ENCODE peak calls at places on chromosomes 12 and 14, in six cellular contexts. One of them, this sample, is unnamed.

GRCh38 chr12:12327802-12328201 is 22.2 kb downstream of the MANSC1 start:
- DNase-seq in ureter: no peak
- DNase-seq in ovary: no peak
- DNase-seq in OCI-LY7: peak; percentile 83
- DNase-seq in IMR-90: peak; percentile 73
- DNase-seq in lower lobe of right lung: no peak
- DNase-seq in this sample: peak; percentile 92

GRCh38 chr12:52020539-52021336 is 14.0 kb downstream of the TAMALIN start:
- DNase-seq in ureter: no peak
- DNase-seq in ovary: peak; percentile 65
- DNase-seq in OCI-LY7: peak; percentile 79
- DNase-seq in IMR-90: peak; percentile 47
- DNase-seq in lower lobe of right lung: no peak
- DNase-seq in this sample: peak; percentile 66

GRCh38 chr14:72883963-72884362 is 9.9 kb downstream of the DPF3 start:
- DNase-seq in ureter: no peak
- DNase-seq in ovary: no peak
- DNase-seq in OCI-LY7: no peak
- DNase-seq in IMR-90: peak; percentile 55
- DNase-seq in lower lobe of right lung: no peak
- DNase-seq in this sample: no peak

GRCh38 chr14:63371033-63371432 is 52.3 kb upstream of the GPHB5 start:
- DNase-seq in ureter: no peak
- DNase-seq in ovary: no peak
- DNase-seq in OCI-LY7: no peak
- DNase-seq in IMR-90: no peak
- DNase-seq in lower lobe of right lung: no peak
- DNase-seq in this sample: no peak

GRCh38 chr14:78902010-78902623 is 731.9 kb downstream of the NRXN3 start:
- DNase-seq in ureter: no peak
- DNase-seq in ovary: no peak
- DNase-seq in OCI-LY7: peak; percentile 27
- DNase-seq in IMR-90: peak; percentile 54
- DNase-seq in lower lobe of right lung: no peak
- DNase-seq in this sample: peak; percentile 76

GRCh38 chr14:88195676-88196075 is 127.4 kb downstream of the KCNK10 start:
- DNase-seq in ureter: no peak
- DNase-seq in ovary: no peak
- DNase-seq in OCI-LY7: no peak
- DNase-seq in IMR-90: no peak
- DNase-seq in lower lobe of right lung: no peak
- DNase-seq in this sample: no peak

GRCh38 chr14:100633406-100633805 is 46.2 kb upstream of the BEGAIN start:
- DNase-seq in ureter: no peak
- DNase-seq in ovary: no peak
- DNase-seq in OCI-LY7: no peak
- DNase-seq in IMR-90: no peak
- DNase-seq in lower lobe of right lung: no peak
- DNase-seq in this sample: no peak

GRCh38 chr12:88951860-88952483 is 371.7 kb upstream of the KITLG start:
- DNase-seq in ureter: no peak
- DNase-seq in ovary: no peak
- DNase-seq in OCI-LY7: no peak
- DNase-seq in IMR-90: no peak
- DNase-seq in lower lobe of right lung: no peak
- DNase-seq in this sample: no peak

GRCh38 chr14:54664961-54665360 is 98.0 kb downstream of the SAMD4A start:
- DNase-seq in ureter: no peak
- DNase-seq in ovary: no peak
- DNase-seq in OCI-LY7: no peak
- DNase-seq in IMR-90: no peak
- DNase-seq in lower lobe of right lung: no peak
- DNase-seq in this sample: no peak

GRCh38 chr12:119153477-119154434 is 25.0 kb upstream of the HSPB8 start:
- DNase-seq in ureter: peak; percentile 71
- DNase-seq in ovary: peak; percentile 44
- DNase-seq in OCI-LY7: no peak
- DNase-seq in IMR-90: peak; percentile 17
- DNase-seq in lower lobe of right lung: peak; percentile 81
- DNase-seq in this sample: no peak

GRCh38 chr14:93160353-93160801 is 24.3 kb downstream of the MOAP1 start:
- DNase-seq in ureter: no peak
- DNase-seq in ovary: no peak
- DNase-seq in OCI-LY7: peak; percentile 36
- DNase-seq in IMR-90: no peak
- DNase-seq in lower lobe of right lung: no peak
- DNase-seq in this sample: peak; percentile 44

GRCh38 chr14:76826122-76826521 is at the start of gene LRRC74A:
- DNase-seq in ureter: no peak
- DNase-seq in ovary: no peak
- DNase-seq in OCI-LY7: no peak
- DNase-seq in IMR-90: no peak
- DNase-seq in lower lobe of right lung: no peak
- DNase-seq in this sample: no peak

GRCh38 chr14:55327179-55327578 is 56.0 kb downstream of the FBXO34 start:
- DNase-seq in ureter: no peak
- DNase-seq in ovary: no peak
- DNase-seq in OCI-LY7: peak; percentile 52
- DNase-seq in IMR-90: no peak
- DNase-seq in lower lobe of right lung: no peak
- DNase-seq in this sample: no peak

GRCh38 chr14:56512521-56512920 is 67.1 kb upstream of the TMEM260 start:
- DNase-seq in ureter: no peak
- DNase-seq in ovary: no peak
- DNase-seq in OCI-LY7: no peak
- DNase-seq in IMR-90: no peak
- DNase-seq in lower lobe of right lung: no peak
- DNase-seq in this sample: no peak

GRCh38 chr12:91704446-91704845 is 441.2 kb downstream of the BTG1 start:
- DNase-seq in ureter: no peak
- DNase-seq in ovary: no peak
- DNase-seq in OCI-LY7: no peak
- DNase-seq in IMR-90: peak; percentile 19
- DNase-seq in lower lobe of right lung: no peak
- DNase-seq in this sample: peak; percentile 32

GRCh38 chr12:76455582-76456345 is 103.8 kb downstream of the OSBPL8 start:
- DNase-seq in ureter: no peak
- DNase-seq in ovary: no peak
- DNase-seq in OCI-LY7: peak; percentile 60
- DNase-seq in IMR-90: peak; percentile 95
- DNase-seq in lower lobe of right lung: no peak
- DNase-seq in this sample: peak; percentile 88

GRCh38 chr12:121248611-121249010 is 38.7 kb downstream of the P2RX4 start:
- DNase-seq in ureter: no peak
- DNase-seq in ovary: no peak
- DNase-seq in OCI-LY7: no peak
- DNase-seq in IMR-90: no peak
- DNase-seq in lower lobe of right lung: no peak
- DNase-seq in this sample: no peak

GRCh38 chr12:48788522-48788851 is 402 bp downstream of the ADCY6 start:
- DNase-seq in ureter: no peak
- DNase-seq in ovary: no peak
- DNase-seq in OCI-LY7: no peak
- DNase-seq in IMR-90: no peak
- DNase-seq in lower lobe of right lung: no peak
- DNase-seq in this sample: peak; percentile 46

GRCh38 chr12:50477241-50477832 is 27.4 kb upstream of the DIP2B start:
- DNase-seq in ureter: no peak
- DNase-seq in ovary: no peak
- DNase-seq in OCI-LY7: no peak
- DNase-seq in IMR-90: no peak
- DNase-seq in lower lobe of right lung: no peak
- DNase-seq in this sample: no peak

This sample was measured in adipocyte.